ENCODE peak calls at places on chromosomes 4 and X, in eight cellular contexts. D is RPMI7951; G is CD8-positive, alpha-beta memory T cell; J is T follicular helper cell; Z is progenitor cell of endocrine pancreas; E is GM06990; N is NCI-H2081; V is body of pancreas. Q is an unnamed sample.

GRCh38 chr4:54781771-54782170 is 124.0 kb downstream of the KIT start:
- DNase-seq in D (peak; percentile 34), G (no peak), J (no peak), Z (no peak), E (no peak), N (no peak), V (peak; percentile 9), Q (no peak)

GRCh38 chr4:154292589-154292988 is 199.0 kb downstream of the DCHS2 start:
- DNase-seq in D (no peak), G (no peak), J (no peak), Z (no peak), E (no peak), N (no peak), V (no peak), Q (no peak)

GRCh38 chrX:42128587-42128986 is 205.2 kb upstream of the CASK start:
- DNase-seq in D (no peak), G (no peak), J (no peak), Z (no peak), E (no peak), N (no peak), V (no peak), Q (no peak)

GRCh38 chrX:71298119-71298518 is 3.4 kb upstream of the ITGB1BP2 start:
- DNase-seq in D (no peak), G (no peak), J (no peak), Z (no peak), E (no peak), N (no peak), V (no peak), Q (no peak)

GRCh38 chr4:139665690-139666529 is at the start of gene MGST2:
- DNase-seq in D (peak; percentile 63), G (peak; percentile 12), J (no peak), Z (peak; percentile 71), E (peak; percentile 44), N (peak; percentile 72), V (peak; percentile 84), Q (peak; percentile 69)

GRCh38 chrX:42943051-42943450 is 165.1 kb upstream of the PPP1R2C start:
- DNase-seq in D (no peak), G (no peak), J (no peak), Z (no peak), E (no peak), N (no peak), V (no peak), Q (no peak)

GRCh38 chr4:170198742-170199141 is 109.0 kb upstream of the AADAT start:
- DNase-seq in D (no peak), G (no peak), J (no peak), Z (no peak), E (no peak), N (peak; percentile 1), V (no peak), Q (no peak)

GRCh38 chr4:139825523-139826014 is 159.9 kb downstream of the MGST2 start:
- DNase-seq in D (no peak), G (no peak), J (no peak), Z (no peak), E (no peak), N (no peak), V (no peak), Q (peak; percentile 93)

GRCh38 chrX:13533726-13534125 is 35.7 kb upstream of the EGFL6 start:
- DNase-seq in D (peak; percentile 82), G (no peak), J (no peak), Z (no peak), E (no peak), N (no peak), V (no peak), Q (no peak)

GRCh38 chrX:44997888-44998287 is 124.9 kb downstream of the KDM6A start:
- DNase-seq in D (no peak), G (no peak), J (no peak), Z (no peak), E (no peak), N (no peak), V (no peak), Q (no peak)

GRCh38 chrX:49270249-49270921 is 792 bp downstream of the PPP1R3F start:
- DNase-seq in D (no peak), G (no peak), J (no peak), Z (no peak), E (peak; percentile 30), N (no peak), V (no peak), Q (no peak)

GRCh38 chrX:138711399-138712347 is at the start of gene FGF13:
- DNase-seq in D (no peak), G (no peak), J (no peak), Z (peak; percentile 46), E (no peak), N (no peak), V (peak; percentile 24), Q (peak; percentile 25)

GRCh38 chr4:65951177-65951576 is 280.9 kb upstream of the EPHA5 start:
- DNase-seq in D (no peak), G (no peak), J (no peak), Z (no peak), E (no peak), N (no peak), V (no peak), Q (no peak)

GRCh38 chr4:119729815-119730643 is 101.4 kb upstream of the PDE5A start:
- DNase-seq in D (peak; percentile 13), G (no peak), J (no peak), Z (no peak), E (no peak), N (peak; percentile 2), V (peak; percentile 56), Q (no peak)

GRCh38 chr4:2837110-2837903 is 6.3 kb upstream of the ADD1 start:
- DNase-seq in D (no peak), G (no peak), J (no peak), Z (no peak), E (no peak), N (no peak), V (no peak), Q (no peak)

GRCh38 chr4:88002786-88003185 is 4.6 kb upstream of the PKD2 start:
- DNase-seq in D (peak; percentile 54), G (no peak), J (no peak), Z (no peak), E (no peak), N (peak; percentile 2), V (no peak), Q (no peak)

GRCh38 chr4:55378617-55379467 is 16.9 kb upstream of the TMEM165 start:
- DNase-seq in D (peak; percentile 79), G (no peak), J (no peak), Z (no peak), E (no peak), N (no peak), V (peak; percentile 76), Q (no peak)

GRCh38 chr4:478373-478772 is 20.6 kb downstream of the ZNF721 start:
- DNase-seq in D (peak; percentile 35), G (no peak), J (no peak), Z (no peak), E (no peak), N (no peak), V (no peak), Q (no peak)

GRCh38 chr4:74117024-74117534 is 18.1 kb upstream of the CXCL2 start:
- DNase-seq in D (peak; percentile 96), G (no peak), J (no peak), Z (no peak), E (no peak), N (no peak), V (peak; percentile 85), Q (no peak)

GRCh38 chr4:86043755-86044592 is 315.9 kb downstream of the MAPK10 start:
- DNase-seq in D (peak; percentile 65), G (no peak), J (no peak), Z (no peak), E (no peak), N (peak; percentile 57), V (peak; percentile 23), Q (no peak)

GRCh38 chrX:41245641-41246040 is 88.3 kb upstream of the DDX3X start:
- DNase-seq in D (peak; percentile 43), G (no peak), J (no peak), Z (no peak), E (no peak), N (no peak), V (no peak), Q (no peak)

GRCh38 chrX:16882702-16883486 is 12.7 kb upstream of the RBBP7 start:
- DNase-seq in D (peak; percentile 61), G (peak; percentile 35), J (peak; percentile 59), Z (peak; percentile 59), E (peak; percentile 68), N (peak; percentile 88), V (peak; percentile 81), Q (peak; percentile 76)

GRCh38 chr4:158500054-158500453 is 21.6 kb upstream of the RXFP1 start:
- DNase-seq in D (no peak), G (no peak), J (no peak), Z (no peak), E (no peak), N (no peak), V (no peak), Q (no peak)

GRCh38 chr4:177301127-177301639 is 8.5 kb upstream of the NEIL3 start:
- DNase-seq in D (no peak), G (no peak), J (no peak), Z (no peak), E (no peak), N (no peak), V (no peak), Q (no peak)

GRCh38 chr4:147714575-147715401 is 17.1 kb upstream of the ARHGAP10 start:
- DNase-seq in D (peak; percentile 50), G (no peak), J (no peak), Z (no peak), E (no peak), N (no peak), V (peak; percentile 18), Q (no peak)

GRCh38 chrX:35786271-35786670 is 11.9 kb upstream of the MAGEB16 start:
- DNase-seq in D (no peak), G (no peak), J (no peak), Z (no peak), E (no peak), N (no peak), V (no peak), Q (no peak)

GRCh38 chr4:102638621-102639020 is 122.1 kb downstream of the MANBA start:
- DNase-seq in D (no peak), G (no peak), J (no peak), Z (no peak), E (no peak), N (no peak), V (no peak), Q (no peak)

GRCh38 chr4:79049840-79050520 is 110.7 kb upstream of the PAQR3 start:
- DNase-seq in D (peak; percentile 13), G (no peak), J (no peak), Z (no peak), E (no peak), N (peak; percentile 72), V (peak; percentile 23), Q (peak; percentile 76)

Q was measured in NCI-H146.